ENCODE peak calls at places on chromosomes 2 and 18, in four cellular contexts. T is pancreas, U is transverse colon, O is fibroblast of lung. M is an unnamed sample.

GRCh38 chr2:105919826-105920225 is 175.1 kb downstream of the NCK2 start:
- DNase-seq in T (no peak), U (peak), O (peak), M (no peak)

GRCh38 chr2:101012054-101012705 is 10.1 kb downstream of the RPL31 start:
- DNase-seq in T (no peak), U (no peak), O (no peak), M (no peak)

GRCh38 chr2:105858868-105859693 is 114.4 kb downstream of the NCK2 start:
- DNase-seq in T (no peak), U (no peak), O (no peak), M (no peak)

GRCh38 chr2:105893011-105893995 is 148.6 kb downstream of the NCK2 start:
- DNase-seq in T (no peak), U (no peak), O (no peak), M (no peak)

GRCh38 chr2:140577453-140577852 is 1553.4 kb downstream of the LRP1B start:
- DNase-seq in T (no peak), U (no peak), O (no peak), M (no peak)

GRCh38 chr2:72115361-72116080 is 32.1 kb downstream of the CYP26B1 start:
- DNase-seq in T (peak), U (no peak), O (peak), M (no peak)

GRCh38 chr2:201472411-201472810 is 20.9 kb downstream of the STRADB start:
- DNase-seq in T (no peak), U (no peak), O (peak), M (no peak)

GRCh38 chr2:135009339-135009738 is 37.9 kb downstream of the MAP3K19 start:
- DNase-seq in T (no peak), U (no peak), O (no peak), M (no peak)

GRCh38 chr2:63056309-63057065 is 5.9 kb downstream of the OTX1 start:
- DNase-seq in T (no peak), U (peak), O (no peak), M (no peak)

GRCh38 chr2:223697921-223698645 is 95.9 kb upstream of the SCG2 start:
- DNase-seq in T (no peak), U (no peak), O (peak), M (no peak)

GRCh38 chr2:100813527-100813926 is 6.4 kb upstream of the NPAS2 start:
- DNase-seq in T (no peak), U (no peak), O (peak), M (no peak)

GRCh38 chr2:197673142-197673541 is 2.2 kb downstream of the RFTN2 start:
- DNase-seq in T (no peak), U (no peak), O (no peak), M (no peak)

GRCh38 chr2:133194777-133195335 is 373.4 kb downstream of the NCKAP5 start:
- DNase-seq in T (no peak), U (no peak), O (no peak), M (no peak)

GRCh38 chr18:65592419-65592818 is 158.4 kb upstream of the CDH7 start:
- DNase-seq in T (no peak), U (no peak), O (no peak), M (no peak)

GRCh38 chr2:138187221-138187620 is 222.9 kb downstream of the HNMT start:
- DNase-seq in T (no peak), U (no peak), O (no peak), M (no peak)

GRCh38 chr2:86223098-86223681 is 23.9 kb downstream of the MRPL35 start:
- DNase-seq in T (no peak), U (peak), O (peak), M (peak)

GRCh38 chr18:45165871-45166270 is 449.4 kb upstream of the SLC14A2 start:
- DNase-seq in T (no peak), U (no peak), O (peak), M (no peak)

GRCh38 chr2:233082222-233082933 is 22.2 kb downstream of the INPP5D start:
- DNase-seq in T (no peak), U (no peak), O (no peak), M (no peak)

GRCh38 chr18:40875101-40875500 is 1079.9 kb upstream of the PIK3C3 start:
- DNase-seq in T (no peak), U (no peak), O (no peak), M (no peak)

GRCh38 chr2:118835739-118836410 is 11.6 kb downstream of the EN1 start:
- DNase-seq in T (peak), U (no peak), O (no peak), M (peak)

GRCh38 chr2:147696426-147696825 is 148.4 kb upstream of the ACVR2A start:
- DNase-seq in T (no peak), U (no peak), O (peak), M (no peak)

GRCh38 chr18:46502444-46502843 is 154.6 kb downstream of the LOXHD1 start:
- DNase-seq in T (no peak), U (no peak), O (peak), M (no peak)

GRCh38 chr2:156181208-156181607 is 151.3 kb downstream of the NR4A2 start:
- DNase-seq in T (no peak), U (no peak), O (no peak), M (no peak)

GRCh38 chr2:216388046-216388884 is 16.0 kb upstream of the MARCHF4 start:
- DNase-seq in T (no peak), U (no peak), O (no peak), M (no peak)

GRCh38 chr2:201959626-201960025 is 74.0 kb upstream of the FZD7 start:
- DNase-seq in T (no peak), U (no peak), O (peak), M (no peak)

GRCh38 chr2:88933077-88933476 is 241.6 kb downstream of the RPIA start:
- DNase-seq in T (no peak), U (no peak), O (no peak), M (no peak)

GRCh38 chr2:214019229-214019972 is 391.5 kb upstream of the VWC2L start:
- DNase-seq in T (no peak), U (no peak), O (peak), M (no peak)

GRCh38 chr2:99442837-99443236 is 47.0 kb downstream of the REV1 start:
- DNase-seq in T (no peak), U (no peak), O (no peak), M (no peak)

GRCh38 chr2:61634512-61634911 is 96.4 kb upstream of the XPO1 start:
- DNase-seq in T (no peak), U (no peak), O (no peak), M (no peak)

GRCh38 chr2:44342854-44343253 is 18.4 kb downstream of the PREPL start:
- DNase-seq in T (no peak), U (no peak), O (no peak), M (no peak)

GRCh38 chr2:113966832-113967231 is 76.9 kb downstream of the ACTR3 start:
- DNase-seq in T (no peak), U (no peak), O (peak), M (no peak)

GRCh38 chr2:65055427-65056214 is 595 bp upstream of the CEP68 start:
- DNase-seq in T (peak), U (peak), O (no peak), M (peak)

GRCh38 chr2:8915941-8916340 is 78.5 kb upstream of the KIDINS220 start:
- DNase-seq in T (no peak), U (no peak), O (no peak), M (no peak)

GRCh38 chr2:204437815-204438766 is 107.2 kb upstream of the PARD3B start:
- DNase-seq in T (peak), U (no peak), O (no peak), M (peak)

GRCh38 chr18:48825101-48825745 is 125.5 kb downstream of the SMAD7 start:
- DNase-seq in T (peak), U (no peak), O (peak), M (peak)

GRCh38 chr18:48835119-48835518 is 115.6 kb downstream of the SMAD7 start:
- DNase-seq in T (peak), U (no peak), O (no peak), M (no peak)

GRCh38 chr2:187228986-187229385 is 219.1 kb downstream of the CALCRL start:
- DNase-seq in T (no peak), U (no peak), O (no peak), M (no peak)

GRCh38 chr2:60488291-60488690 is 65.2 kb downstream of the BCL11A start:
- DNase-seq in T (no peak), U (no peak), O (no peak), M (no peak)

GRCh38 chr18:70377317-70377799 is 88.5 kb downstream of the SOCS6 start:
- DNase-seq in T (no peak), U (no peak), O (peak), M (no peak)

GRCh38 chr18:59197636-59198035 is 22.3 kb upstream of the GRP start:
- DNase-seq in T (no peak), U (no peak), O (no peak), M (no peak)

GRCh38 chr18:59196161-59196560 is 23.8 kb upstream of the GRP start:
- DNase-seq in T (no peak), U (no peak), O (no peak), M (no peak)

GRCh38 chr18:59202258-59202820 is 17.6 kb upstream of the GRP start:
- DNase-seq in T (no peak), U (no peak), O (no peak), M (no peak)

GRCh38 chr18:59198215-59198614 is 21.7 kb upstream of the GRP start:
- DNase-seq in T (no peak), U (no peak), O (no peak), M (no peak)

GRCh38 chr18:59200787-59201186 is 19.2 kb upstream of the GRP start:
- DNase-seq in T (no peak), U (no peak), O (no peak), M (no peak)
- TF ChIP-seq CTCF in T (no peak), U (no peak), O (peak), M (no peak)

DNA sequence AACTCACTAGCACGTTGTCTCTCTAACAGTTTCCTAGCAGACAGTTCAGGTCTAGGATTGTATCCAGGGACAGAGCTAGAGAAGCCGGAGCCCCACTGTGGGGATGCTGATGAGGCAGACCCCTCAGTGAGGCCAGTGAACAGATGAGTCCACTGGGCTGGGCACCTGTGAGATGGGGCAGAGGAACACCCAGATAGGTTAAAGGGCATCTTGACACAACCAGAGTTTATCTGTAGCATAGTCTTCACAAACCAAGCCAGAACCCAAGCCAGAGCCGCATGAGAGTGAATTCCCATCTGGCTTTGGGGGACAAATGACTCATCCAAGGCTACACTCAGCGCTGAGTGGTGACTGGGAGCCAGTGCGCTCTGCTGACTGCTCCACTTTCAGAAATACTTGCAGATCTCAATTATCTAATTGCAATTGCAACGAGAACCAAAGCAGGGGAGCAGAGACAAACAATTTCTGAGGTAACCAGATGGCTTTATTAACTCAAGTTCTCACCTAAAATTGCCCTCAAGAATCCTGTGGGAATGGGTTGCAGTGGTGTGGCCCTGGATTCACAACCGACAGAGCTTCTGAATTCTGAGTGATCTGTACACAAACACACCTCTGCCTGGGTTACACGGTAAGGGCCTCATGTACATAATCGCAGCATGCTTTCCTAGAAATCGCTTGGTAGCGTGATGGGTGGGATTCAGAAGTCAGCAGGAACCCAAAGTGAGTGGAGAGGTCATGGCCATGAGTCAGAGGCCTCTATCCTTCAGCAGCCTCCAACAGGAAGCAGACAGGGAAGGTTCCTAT is 48.7 kb upstream of the MSH2 start:
- DNase-seq in T (no peak), U (peak), O (peak), M (no peak)
- H3K4me3 ChIP-seq in T (no peak), U (no peak), O (no peak), M (no peak)

GRCh38 chr2:67295406-67295805 is 101.7 kb upstream of the ETAA1 start:
- DNase-seq in T (no peak), U (no peak), O (no peak), M (no peak)
- H3K27ac ChIP-seq in T (no peak), U (no peak), O (no peak), M (no peak)

GRCh38 chr2:70959271-70959761 is 19.1 kb upstream of the ANKRD53 start:
- DNase-seq in T (no peak), U (no peak), O (no peak), M (peak)

GRCh38 chr2:70962211-70962884 is 16.1 kb upstream of the ANKRD53 start:
- DNase-seq in T (no peak), U (no peak), O (no peak), M (no peak)

GRCh38 chr2:70959851-70960832 is 18.3 kb upstream of the ANKRD53 start:
- DNase-seq in T (no peak), U (no peak), O (no peak), M (peak)

GRCh38 chr2:70961648-70961994 is 16.8 kb upstream of the ANKRD53 start:
- DNase-seq in T (no peak), U (no peak), O (no peak), M (no peak)

DNA sequence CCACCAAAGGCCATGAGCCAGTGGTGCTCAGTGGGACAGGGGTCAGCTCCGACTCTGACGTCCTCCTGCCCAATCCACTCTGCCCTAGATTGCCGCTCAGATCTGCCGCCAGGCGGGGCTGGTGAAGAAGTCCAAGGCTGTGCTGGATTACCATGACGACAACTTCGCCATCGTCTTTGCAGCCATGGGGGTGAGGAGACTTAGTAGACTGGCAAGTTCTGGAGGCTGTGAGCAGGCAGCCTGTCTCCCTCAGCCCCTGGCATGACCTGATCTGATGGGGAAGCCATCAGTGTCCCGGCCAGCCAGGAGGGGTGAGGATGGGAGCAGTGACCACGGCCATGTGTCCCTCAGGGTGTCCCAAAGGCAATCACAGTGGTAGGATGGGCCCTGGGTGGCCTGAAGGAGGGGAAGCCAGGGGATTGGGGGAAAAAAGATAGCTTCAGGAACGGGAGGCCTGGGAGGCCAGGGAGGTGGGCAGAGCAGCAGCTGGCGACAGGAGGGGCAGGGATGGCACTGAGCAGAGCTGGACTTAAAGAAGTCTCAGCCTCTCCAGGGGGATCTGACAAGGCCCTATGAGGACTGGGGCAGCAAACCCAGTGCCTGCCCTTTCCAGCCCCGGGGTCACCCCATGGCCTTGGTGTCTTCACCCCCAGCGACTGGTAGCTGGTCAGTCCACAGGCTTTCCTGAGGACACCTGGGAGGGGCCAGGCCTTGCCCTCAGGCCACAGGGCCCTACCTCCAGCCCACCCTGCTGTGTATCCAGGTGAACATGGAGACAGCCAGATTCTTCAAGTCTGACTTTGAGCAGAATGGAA is 17.4 kb upstream of the ANKRD53 start:
- DNase-seq in T (no peak), U (no peak), O (no peak), M (peak)
- TF ChIP-seq CTCF in T (no peak), U (no peak), O (peak), M (no peak)

DNA sequence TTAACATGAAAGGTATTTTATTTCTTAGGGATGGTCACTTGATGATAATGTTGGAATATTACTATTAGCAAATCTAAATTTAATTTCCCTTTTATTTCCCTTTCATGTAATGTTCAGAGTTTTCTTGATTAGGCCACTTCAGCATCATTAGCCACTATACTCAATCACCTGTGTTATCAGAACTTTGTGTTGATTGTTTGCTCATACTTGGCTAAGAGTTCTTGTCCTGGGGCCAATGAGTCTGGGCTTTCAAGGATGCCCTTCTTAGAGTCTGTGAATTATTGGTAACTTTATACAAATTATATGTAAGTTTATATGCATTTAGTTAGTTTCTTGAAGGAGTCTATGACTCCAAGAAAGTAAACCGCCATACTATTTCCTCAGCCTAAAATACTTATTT is 408.0 kb upstream of the DDX18 start:
- DNase-seq in T (no peak), U (no peak), O (no peak), M (no peak)
- H3K4me3 ChIP-seq in T (no peak), U (no peak), O (no peak), M (no peak)

DNA sequence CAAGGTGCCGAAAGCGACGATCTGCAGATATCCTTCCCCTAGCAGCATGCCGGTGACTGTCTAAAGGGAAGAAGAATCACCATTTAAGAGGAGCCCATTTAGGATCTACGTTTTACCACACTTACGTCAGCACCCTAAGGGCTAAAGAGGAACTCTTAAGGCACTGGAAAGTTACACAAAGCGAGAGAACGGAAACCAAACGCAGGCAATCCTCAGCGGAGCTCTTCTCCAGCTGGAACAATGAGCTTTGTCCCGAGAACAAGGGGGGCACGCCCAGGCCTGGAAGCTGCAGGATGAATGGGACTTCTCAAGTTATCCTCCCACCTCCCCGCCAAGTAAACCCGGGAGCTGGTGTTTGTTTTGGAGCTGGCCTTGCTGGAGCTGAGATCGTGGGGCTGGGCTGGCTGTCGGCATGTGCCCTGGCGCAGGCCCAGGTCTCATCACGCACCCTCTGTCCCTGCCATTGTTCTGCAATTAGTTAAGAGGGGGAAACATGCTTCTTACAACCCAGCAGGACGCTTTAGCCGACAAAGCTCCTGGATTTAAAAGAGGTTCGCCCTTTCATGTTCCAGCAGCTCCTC is 36.5 kb downstream of the PXDN start:
- DNase-seq in T (no peak), U (peak), O (peak), M (no peak)
- H3K27ac ChIP-seq in T (no peak), U (peak), O (peak), M (peak)